ENCODE peak calls at places on chromosomes 7 and 10, in four cellular contexts. N is sciatic nerve, T is upper lobe of right lung, G is H9. Z is an unnamed sample.

GRCh38 chr10:5450605-5451384 is 38.4 kb downstream of the NET1 start:
- DNase-seq in G (no peak), N (no peak), T (no peak), Z (no peak)

GRCh38 chr10:109633846-109634245 is 289.5 kb downstream of the XPNPEP1 start:
- DNase-seq in G (no peak), N (no peak), T (no peak), Z (no peak)

GRCh38 chr10:5125315-5126044 is 31.3 kb downstream of the AKR1C3 start:
- DNase-seq in T (no peak), N (no peak), G (no peak), Z (no peak)

GRCh38 chr10:101843032-101843991 is at the start of gene KCNIP2:
- DNase-seq in T (peak), N (no peak), G (peak), Z (peak)

GRCh38 chr10:13961096-13961495 is 369.6 kb downstream of the FRMD4A start:
- DNase-seq in T (no peak), G (no peak), N (no peak), Z (no peak)

GRCh38 chr7:42214063-42214679 is 22.8 kb downstream of the GLI3 start:
- DNase-seq in N (no peak), G (no peak), T (no peak), Z (no peak)

GRCh38 chr10:77875730-77876129 is 50.8 kb downstream of the DLG5 start:
- DNase-seq in T (no peak), G (no peak), N (no peak), Z (no peak)

GRCh38 chr10:43867667-43868361 is 219.1 kb upstream of the ZNF32 start:
- DNase-seq in G (no peak), N (peak), T (no peak), Z (peak)

GRCh38 chr10:71888623-71889387 is 37.8 kb upstream of the PSAP start:
- DNase-seq in G (peak), N (peak), T (peak), Z (peak)

GRCh38 chr7:50834136-50834535 is 51.4 kb upstream of the GRB10 start:
- DNase-seq in G (no peak), N (no peak), T (no peak), Z (no peak)

GRCh38 chr10:34150103-34150502 is 665.0 kb downstream of the PARD3 start:
- DNase-seq in N (no peak), T (no peak), G (no peak), Z (no peak)

GRCh38 chr7:82964150-82964882 is 198.4 kb downstream of the PCLO start:
- DNase-seq in T (no peak), G (no peak), N (no peak), Z (no peak)

GRCh38 chr7:103297837-103298179 is 573 bp downstream of the PMPCB start:
- DNase-seq in N (no peak), T (no peak), G (no peak), Z (no peak)

GRCh38 chr10:119364941-119365340 is 157.6 kb downstream of the GRK5 start:
- DNase-seq in T (no peak), N (no peak), G (no peak), Z (no peak)

GRCh38 chr10:22848509-22848908 is 79.3 kb upstream of the ARMC3 start:
- DNase-seq in G (no peak), T (no peak), N (no peak), Z (no peak)

GRCh38 chr10:120825878-120826383 is 25.2 kb upstream of the WDR11 start:
- DNase-seq in N (no peak), T (no peak), G (no peak), Z (no peak)

GRCh38 chr7:143492043-143492471 is 14.4 kb downstream of the TAS2R41 start:
- DNase-seq in T (no peak), G (no peak), N (no peak), Z (no peak)

GRCh38 chr10:75712241-75712880 is 280.9 kb downstream of the LRMDA start:
- DNase-seq in N (no peak), T (no peak), G (no peak), Z (peak)

GRCh38 chr10:44981172-44982113 is 2.8 kb upstream of the DEPP1 start:
- DNase-seq in G (no peak), N (peak), T (no peak), Z (no peak)

GRCh38 chr10:71646051-71646450 is 73.5 kb downstream of the C10orf105 start:
- DNase-seq in G (no peak), N (no peak), T (no peak), Z (no peak)

GRCh38 chr7:134612197-134612596 is 34.5 kb upstream of the BPGM start:
- DNase-seq in T (no peak), N (no peak), G (no peak), Z (no peak)

GRCh38 chr10:71264345-71265200 is 52.2 kb downstream of the UNC5B start:
- DNase-seq in N (no peak), G (no peak), T (no peak), Z (no peak)

GRCh38 chr7:148156248-148156647 is 434.3 kb upstream of the C7orf33 start:
- DNase-seq in T (no peak), G (no peak), N (no peak), Z (no peak)

GRCh38 chr7:31782411-31782991 is 95.5 kb downstream of the PPP1R17 start:
- DNase-seq in N (no peak), G (peak), T (no peak), Z (peak)

GRCh38 chr10:26217396-26218105 is 977 bp downstream of the GAD2 start:
- DNase-seq in N (no peak), G (peak), T (no peak), Z (peak)

GRCh38 chr10:49309691-49310371 is 10.9 kb downstream of the C10orf71 start:
- DNase-seq in T (peak), N (no peak), G (no peak), Z (no peak)